ENCODE peak calls at places on chromosomes 6 and 20, in ten cellular contexts. A, E, K, C, I, G, X, D, L and O are unnamed samples.

GRCh38 chr6:17156112-17156921 is 54.5 kb downstream of the STMND1 start:
- DNase-seq in A (peak; percentile 49), E (peak; percentile 81), K (peak; percentile 55), C (peak; percentile 52), I (peak; percentile 28), G (peak; percentile 86), X (no peak), D (peak; percentile 48), L (peak; percentile 70), O (peak; percentile 55)

GRCh38 chr6:1610497-1611321 is 994 bp downstream of the FOXC1 start:
- DNase-seq in A (no peak), E (peak; percentile 43), K (peak; percentile 25), C (no peak), I (no peak), G (peak; percentile 33), X (no peak), D (no peak), L (no peak), O (no peak)

GRCh38 chr6:62891065-62891647 is 320.1 kb upstream of the FKBP1C start:
- DNase-seq in A (no peak), E (peak; percentile 33), K (no peak), C (peak; percentile 52), I (no peak), G (peak; percentile 24), X (no peak), D (no peak), L (no peak), O (no peak)

GRCh38 chr6:149176971-149177667 is 140.4 kb upstream of the TAB2 start:
- DNase-seq in A (no peak), E (no peak), K (no peak), C (no peak), I (no peak), G (no peak), X (no peak), D (no peak), L (no peak), O (no peak)

GRCh38 chr20:23396961-23397620 is 24.2 kb downstream of the NAPB start:
- DNase-seq in A (no peak), E (no peak), K (peak; percentile 49), C (no peak), I (no peak), G (no peak), X (no peak), D (no peak), L (no peak), O (no peak)

GRCh38 chr20:45547206-45547770 is at the start of gene EPPIN:
- DNase-seq in A (no peak), E (no peak), K (no peak), C (no peak), I (no peak), G (no peak), X (no peak), D (no peak), L (no peak), O (no peak)

GRCh38 chr6:4225207-4225872 is 90.0 kb upstream of the ECI2 start:
- DNase-seq in A (no peak), E (no peak), K (peak; percentile 67), C (no peak), I (no peak), G (peak; percentile 50), X (no peak), D (no peak), L (no peak), O (no peak)

GRCh38 chr6:135182120-135182992 is 1.2 kb downstream of the MYB start:
- DNase-seq in A (peak; percentile 43), E (no peak), K (peak; percentile 3), C (no peak), I (no peak), G (peak; percentile 55), X (peak; percentile 64), D (peak; percentile 13), L (no peak), O (peak; percentile 53)

GRCh38 chr20:33526769-33527168 is 36.9 kb downstream of the CBFA2T2 start:
- DNase-seq in A (no peak), E (no peak), K (no peak), C (no peak), I (no peak), G (no peak), X (no peak), D (no peak), L (no peak), O (no peak)

GRCh38 chr6:10587694-10588392 is 66.7 kb downstream of the GCNT2 start:
- DNase-seq in A (no peak), E (no peak), K (no peak), C (no peak), I (no peak), G (no peak), X (no peak), D (no peak), L (no peak), O (no peak)